ENCODE peak calls at places on chromosomes 5 and 9, in four cellular contexts. W, K, U and M are unnamed samples.

GRCh38 chr5:93395891-93396465 is 185.0 kb downstream of the NR2F1-AS1 start:
- DNase-seq in K (peak), U (peak), W (no peak), M (no peak)

GRCh38 chr5:61613679-61614078 is 281.6 kb downstream of the ZSWIM6 start:
- DNase-seq in W (no peak), U (no peak), K (no peak), M (no peak)

GRCh38 chr5:179267671-179268071 is 77.6 kb downstream of the ADAMTS2 start:
- DNase-seq in K (no peak), U (no peak), W (no peak), M (peak)

GRCh38 chr5:140011297-140011802 is 31.7 kb downstream of the NRG2 start:
- DNase-seq in U (no peak), W (no peak), K (peak), M (no peak)

GRCh38 chr5:5018560-5018935 is 121.6 kb upstream of the ADAMTS16 start:
- DNase-seq in K (no peak), W (no peak), U (no peak), M (no peak)

GRCh38 chr5:130268489-130268888 is 364.2 kb downstream of the CHSY3 start:
- DNase-seq in W (no peak), U (no peak), K (no peak), M (no peak)

GRCh38 chr5:177427211-177427822 is 841 bp downstream of the GRK6 start:
- DNase-seq in U (no peak), W (no peak), K (no peak), M (no peak)

GRCh38 chr9:105447814-105448812 is at the start of gene FSD1L:
- DNase-seq in K (peak), W (peak), U (peak), M (peak)

GRCh38 chr5:114411380-114411931 is 49.6 kb downstream of the KCNN2 start:
- DNase-seq in W (no peak), U (no peak), K (peak), M (no peak)

GRCh38 chr5:72145351-72145750 is 38.1 kb downstream of the MAP1B start:
- DNase-seq in W (no peak), K (no peak), U (no peak), M (no peak)

GRCh38 chr5:61002616-61003015 is 57.6 kb downstream of the NDUFAF2 start:
- DNase-seq in K (no peak), W (no peak), U (no peak), M (no peak)

GRCh38 chr9:124077915-124078572 is 66.5 kb downstream of the LHX2 start:
- DNase-seq in W (no peak), K (no peak), U (peak), M (no peak)

GRCh38 chr9:83472221-83472665 is 66.0 kb downstream of the FRMD3 start:
- DNase-seq in W (no peak), U (no peak), K (peak), M (no peak)

GRCh38 chr5:71982717-71983395 is 124.4 kb upstream of the MAP1B start:
- DNase-seq in W (no peak), U (no peak), K (no peak), M (no peak)

GRCh38 chr9:133106511-133107244 is 14.4 kb downstream of the RALGDS start:
- DNase-seq in W (no peak), K (no peak), U (no peak), M (no peak)

GRCh38 chr5:157971466-157972324 is 112.8 kb upstream of the CLINT1 start:
- DNase-seq in U (peak), K (no peak), W (peak), M (peak)

GRCh38 chr9:31347082-31347617 is 1037.3 kb upstream of the ACO1 start:
- DNase-seq in W (no peak), U (no peak), K (no peak), M (no peak)

GRCh38 chr5:78750281-78750680 is 101.7 kb upstream of the LHFPL2 start:
- DNase-seq in K (no peak), U (no peak), W (no peak), M (no peak)

GRCh38 chr5:124397290-124397689 is 349.1 kb downstream of the ZNF608 start:
- DNase-seq in K (no peak), W (no peak), U (no peak), M (no peak)

GRCh38 chr9:110638381-110638954 is 30.1 kb upstream of the MUSK start:
- DNase-seq in K (peak), U (no peak), W (no peak), M (no peak)

GRCh38 chr5:124395287-124395686 is 351.2 kb downstream of the ZNF608 start:
- DNase-seq in W (peak), K (no peak), U (no peak), M (no peak)

GRCh38 chr5:142017832-142018427 is 5.1 kb upstream of the GNPDA1 start:
- DNase-seq in W (no peak), K (peak), U (no peak), M (no peak)

GRCh38 chr9:125894566-125894965 is 147.4 kb downstream of the PBX3 start:
- DNase-seq in K (no peak), W (no peak), U (no peak), M (no peak)

GRCh38 chr9:34991833-34992375 is 2.4 kb downstream of the DNAJB5 start:
- DNase-seq in W (no peak), K (no peak), U (peak), M (peak)
- H2AK5ac ChIP-seq in W (peak), K (peak), U (no peak), M (no peak)

GRCh38 chr9:70675868-70676370 is 261.5 kb upstream of the KLF9 start:
- DNase-seq in W (no peak), K (no peak), U (no peak), M (no peak)

GRCh38 chr9:70677336-70677735 is 262.9 kb upstream of the KLF9 start:
- DNase-seq in K (peak), W (no peak), U (no peak), M (no peak)

GRCh38 chr9:70678153-70678552 is 263.7 kb upstream of the KLF9 start:
- DNase-seq in K (no peak), W (no peak), U (no peak), M (no peak)

GRCh38 chr9:70682337-70682736 is 267.9 kb upstream of the KLF9 start:
- DNase-seq in K (no peak), U (no peak), W (no peak), M (no peak)

DNA sequence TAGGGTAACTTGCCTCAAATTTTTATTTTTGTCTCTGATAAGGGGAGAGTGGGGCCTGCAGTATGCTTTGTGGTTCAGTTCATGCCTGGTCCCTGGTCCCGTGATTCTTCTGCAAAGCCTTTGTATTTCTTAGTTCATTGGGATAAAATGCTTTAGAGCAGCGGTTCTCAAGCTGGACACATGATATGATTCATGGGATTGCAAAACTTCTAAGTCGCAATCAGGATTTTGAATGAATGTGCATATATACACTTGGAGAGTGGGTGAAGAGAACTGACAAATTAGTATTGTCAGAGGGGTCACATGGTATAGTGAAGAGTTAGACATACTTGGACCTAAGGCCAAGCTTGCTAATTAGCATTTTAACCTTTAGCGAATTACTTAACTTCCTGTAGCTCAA is 265.4 kb upstream of the KLF9 start:
- DNase-seq in W (no peak), K (peak), U (no peak), M (no peak)
- H2AK5ac ChIP-seq in W (no peak), K (no peak), U (no peak), M (no peak)

DNA sequence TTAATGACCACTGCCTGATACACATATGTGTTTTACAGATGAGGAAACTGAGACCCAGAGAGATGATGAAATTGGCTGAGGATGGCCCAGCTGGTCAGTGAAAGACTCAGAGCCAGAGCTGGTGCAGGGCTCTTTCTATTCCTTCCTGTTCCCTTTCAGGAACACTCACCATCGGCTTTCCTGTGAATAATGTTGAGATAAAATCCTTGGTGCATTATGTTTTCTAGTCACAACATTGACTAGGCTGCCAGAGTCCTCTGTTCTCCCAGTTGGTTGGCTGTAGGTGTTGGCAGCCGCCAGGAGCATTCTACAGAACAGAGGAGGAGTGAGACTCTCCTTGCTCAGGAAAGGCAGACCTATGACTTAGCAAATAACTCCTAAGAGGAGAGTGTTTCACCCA is 14.8 kb downstream of the TGFBI start:
- DNase-seq in K (no peak), U (no peak), W (no peak), M (no peak)
- H2AK5ac ChIP-seq in K (peak), U (no peak), W (no peak), M (no peak)

GRCh38 chr5:174336479-174336878 is 291.0 kb downstream of the NSG2 start:
- DNase-seq in K (no peak), U (no peak), W (no peak), M (no peak)
- H2AK5ac ChIP-seq in K (no peak), U (no peak), W (no peak), M (no peak)

DNA sequence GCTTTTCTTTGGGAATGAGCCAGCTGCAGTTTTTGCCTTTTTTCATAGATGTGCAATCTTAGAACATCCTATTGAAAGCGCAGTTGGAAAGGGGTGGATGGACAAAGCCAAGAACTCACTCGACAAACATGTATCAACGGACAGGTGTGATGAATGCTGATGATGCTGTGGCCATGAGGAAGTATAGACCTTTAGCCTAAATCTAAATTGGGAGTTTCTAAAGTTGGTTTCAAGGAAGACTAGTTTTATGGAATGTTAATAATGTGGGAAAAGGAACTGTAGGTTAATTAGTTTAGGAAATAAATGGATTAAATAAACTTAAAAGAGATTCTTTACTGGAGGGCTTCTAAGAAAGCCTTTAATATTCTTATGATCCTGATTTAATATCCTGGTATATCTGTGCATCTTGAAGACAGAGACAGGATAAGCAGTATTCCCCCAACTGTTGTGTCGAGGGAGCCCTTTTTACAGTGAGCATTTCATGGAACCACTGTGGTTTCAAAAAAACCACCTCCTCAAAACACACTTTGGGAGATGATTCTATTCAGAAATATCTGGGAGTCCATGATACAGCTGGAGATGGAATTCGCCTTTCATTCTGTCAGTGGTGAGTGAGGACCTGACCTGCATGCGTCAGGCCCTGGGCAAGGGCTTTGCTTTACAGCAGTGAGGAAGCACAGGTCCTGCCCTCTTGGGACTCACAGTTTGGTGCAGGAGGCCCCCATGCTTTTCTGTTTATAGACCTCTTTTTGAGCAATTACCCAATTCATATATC is 82.6 kb downstream of the AOPEP start:
- DNase-seq in W (no peak), K (peak), U (no peak), M (no peak)
- H2AK5ac ChIP-seq in W (no peak), K (no peak), U (no peak), M (no peak)

GRCh38 chr5:133075572-133076536 is 24.0 kb downstream of the HSPA4 start:
- DNase-seq in U (no peak), W (no peak), K (no peak), M (no peak)
- H2AK5ac ChIP-seq in U (no peak), W (no peak), K (no peak), M (no peak)

DNA sequence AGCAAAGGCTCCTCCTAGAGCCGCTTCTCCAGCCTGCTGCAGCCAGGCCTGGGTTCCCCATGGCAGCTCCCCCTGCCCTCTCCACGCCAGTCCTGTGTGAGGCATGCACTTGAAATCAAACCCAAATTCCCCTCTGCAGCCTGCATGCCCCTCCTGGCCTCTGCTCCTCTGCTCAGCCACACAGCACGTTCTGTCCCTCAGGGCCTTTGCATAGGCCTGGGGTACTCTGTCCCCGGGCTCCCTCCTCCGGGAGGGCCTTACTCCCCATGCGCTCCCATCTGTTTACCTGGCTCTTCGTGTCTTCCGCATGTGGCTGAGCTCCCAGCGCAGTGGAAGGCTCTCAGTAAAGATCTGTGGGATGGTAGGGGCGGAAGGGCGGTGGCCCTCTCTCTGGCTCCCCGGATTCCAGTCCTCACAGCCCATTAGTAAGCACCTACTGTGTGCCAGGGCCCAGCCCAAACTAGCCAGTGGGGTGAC is 203.5 kb upstream of the IER5L start:
- DNase-seq in W (no peak), U (no peak), K (no peak), M (peak)
- H2AK5ac ChIP-seq in W (peak), U (no peak), K (no peak), M (no peak)

GRCh38 chr5:1343931-1344901 is 683 bp downstream of the CLPTM1L start:
- DNase-seq in U (peak), K (peak), W (no peak), M (no peak)
- H2AK5ac ChIP-seq in U (no peak), K (peak), W (peak), M (no peak)

GRCh38 chr5:44729536-44729935 is 79.2 kb upstream of the MRPS30 start:
- DNase-seq in U (peak), K (no peak), W (no peak), M (no peak)
- H2AK5ac ChIP-seq in U (no peak), K (no peak), W (no peak), M (no peak)